ENCODE peak calls at places on chromosomes 5 and 9, in ten cellular contexts. U, N, Q, W, R, T, F, V, S and C are unnamed samples.

GRCh38 chr5:95393279-95393678 is 2.1 kb downstream of the FAM81B start:
- DNase-seq in F (no peak), Q (no peak), T (no peak), W (no peak), N (no peak), S (no peak), V (no peak), U (no peak), R (no peak), C (no peak)

GRCh38 chr9:106862115-106862945 is 636 bp upstream of the ZNF462 start:
- DNase-seq in T (peak), R (no peak), S (peak), N (no peak), F (peak), U (peak), W (no peak), Q (no peak), V (peak), C (no peak)

GRCh38 chr5:133746834-133747233 is 134.5 kb upstream of the FSTL4 start:
- DNase-seq in F (no peak), R (no peak), U (no peak), W (peak), V (peak), S (no peak), N (no peak), T (no peak), Q (no peak), C (no peak)

GRCh38 chr9:37337301-37337905 is 85.1 kb upstream of the GRHPR start:
- DNase-seq in U (no peak), R (no peak), F (no peak), V (no peak), T (no peak), Q (no peak), S (no peak), W (no peak), N (no peak), C (no peak)

GRCh38 chr5:124231240-124231639 is 515.2 kb downstream of the ZNF608 start:
- DNase-seq in V (no peak), T (no peak), R (no peak), S (no peak), U (no peak), W (no peak), F (no peak), N (no peak), Q (no peak), C (no peak)

GRCh38 chr9:93299418-93300174 is 115.7 kb downstream of the WNK2 start:
- DNase-seq in R (no peak), N (no peak), T (peak), F (no peak), V (no peak), Q (no peak), U (peak), W (no peak), S (no peak), C (no peak)

GRCh38 chr9:88593537-88594185 is 58.7 kb downstream of the NXNL2 start:
- DNase-seq in N (peak), F (peak), V (peak), T (peak), R (peak), U (peak), S (peak), Q (no peak), W (peak), C (no peak)

GRCh38 chr9:131227112-131228058 is 48.9 kb downstream of the FAM78A start:
- DNase-seq in W (no peak), U (peak), V (no peak), N (no peak), S (no peak), Q (no peak), F (no peak), T (no peak), R (no peak), C (no peak)

GRCh38 chr9:134293576-134294227 is 32.6 kb upstream of the RXRA start:
- DNase-seq in T (no peak), V (no peak), U (no peak), W (no peak), Q (no peak), S (peak), N (no peak), R (no peak), F (peak), C (no peak)

GRCh38 chr9:133351908-133352634 is 4.1 kb downstream of the RPL7A start:
- DNase-seq in T (peak), S (no peak), V (peak), F (peak), U (no peak), R (no peak), N (peak), Q (no peak), W (peak), C (no peak)

GRCh38 chr9:74285075-74285474 is 212.1 kb upstream of the RORB start:
- DNase-seq in T (no peak), U (no peak), V (no peak), W (no peak), F (peak), Q (no peak), R (no peak), S (no peak), N (no peak), C (no peak)